ENCODE peak calls at places on chromosomes 13 and 19, in eight cellular contexts. Z is esophagus muscularis mucosa, P is testis, X is heart left ventricle, F is GM12892, S is prostate gland, J is A549, U is H1. N is an unnamed sample.

GRCh38 chr13:31067416-31068118 is 94.1 kb downstream of the HSPH1 start:
- DNase-seq in Z (no peak), P (no peak), X (no peak), F (no peak), S (no peak), J (peak), U (no peak), N (no peak)

GRCh38 chr13:99982741-99983400 is 1.3 kb downstream of the ZIC2 start:
- DNase-seq in Z (peak), P (no peak), X (no peak), F (no peak), S (no peak), J (no peak), U (peak), N (peak)

GRCh38 chr13:28684257-28684656 is 25.3 kb downstream of the POMP start:
- DNase-seq in Z (no peak), P (no peak), X (no peak), F (no peak), S (no peak), J (peak), U (peak), N (peak)

GRCh38 chr19:18167975-18168645 is 5.5 kb upstream of the IFI30 start:
- DNase-seq in Z (no peak), P (no peak), X (peak), F (peak), S (no peak), J (no peak), U (peak), N (no peak)

GRCh38 chr13:21318891-21319532 is 140.1 kb downstream of the ZDHHC20 start:
- DNase-seq in Z (no peak), P (no peak), X (no peak), F (no peak), S (no peak), J (no peak), U (no peak), N (no peak)

GRCh38 chr19:7705387-7706187 is 3.7 kb upstream of the FCER2 start:
- DNase-seq in Z (no peak), P (peak), X (peak), F (peak), S (peak), J (no peak), U (no peak), N (no peak)

GRCh38 chr13:113763961-113764792 is 5.2 kb downstream of the TMEM255B start:
- DNase-seq in Z (no peak), P (no peak), X (no peak), F (no peak), S (no peak), J (no peak), U (no peak), N (no peak)

GRCh38 chr13:71464673-71465072 is 402.3 kb downstream of the DACH1 start:
- DNase-seq in Z (no peak), P (no peak), X (no peak), F (no peak), S (no peak), J (no peak), U (no peak), N (no peak)

GRCh38 chr13:29483211-29483610 is 112.3 kb downstream of the SLC7A1 start:
- DNase-seq in Z (no peak), P (no peak), X (no peak), F (no peak), S (peak), J (no peak), U (no peak), N (no peak)

GRCh38 chr13:112873851-112874750 is 94.9 kb upstream of the MCF2L start:
- DNase-seq in Z (peak), P (peak), X (peak), F (peak), S (peak), J (peak), U (peak), N (peak)

GRCh38 chr19:37077929-37078716 is at the start of gene ZNF420:
- DNase-seq in Z (peak), P (peak), X (peak), F (peak), S (peak), J (peak), U (peak), N (peak)

GRCh38 chr19:15701757-15702589 is 25.9 kb upstream of the OR10H2 start:
- DNase-seq in Z (no peak), P (no peak), X (no peak), F (no peak), S (no peak), J (no peak), U (no peak), N (no peak)

GRCh38 chr19:16078311-16078758 is 2.0 kb downstream of the TPM4 start:
- DNase-seq in Z (peak), P (peak), X (no peak), F (no peak), S (no peak), J (peak), U (no peak), N (no peak)

GRCh38 chr19:10454267-10454666 is 33.9 kb downstream of the PDE4A start:
- DNase-seq in Z (no peak), P (peak), X (no peak), F (no peak), S (no peak), J (peak), U (peak), N (no peak)

GRCh38 chr19:40601061-40601973 is at the start of gene LTBP4:
- DNase-seq in Z (no peak), P (no peak), X (peak), F (no peak), S (no peak), J (no peak), U (no peak), N (peak)

GRCh38 chr19:56252699-56253422 is 19.7 kb upstream of the EDDM13 start:
- DNase-seq in Z (peak), P (peak), X (peak), F (peak), S (peak), J (peak), U (peak), N (peak)

GRCh38 chr13:23347601-23348000 is 85.9 kb downstream of the SACS start:
- DNase-seq in Z (no peak), P (no peak), X (no peak), F (no peak), S (no peak), J (no peak), U (no peak), N (no peak)

GRCh38 chr19:1069009-1069779 is 2.2 kb downstream of the ARHGAP45 start:
- DNase-seq in Z (peak), P (peak), X (peak), F (peak), S (no peak), J (no peak), U (no peak), N (no peak)

GRCh38 chr19:50000038-50000890 is 24.9 kb downstream of the VRK3 start:
- DNase-seq in Z (no peak), P (no peak), X (no peak), F (no peak), S (no peak), J (no peak), U (no peak), N (no peak)

GRCh38 chr19:19269952-19270694 is 3.0 kb downstream of the TM6SF2 start:
- DNase-seq in Z (no peak), P (no peak), X (no peak), F (peak), S (no peak), J (no peak), U (peak), N (no peak)

GRCh38 chr13:67106502-67107057 is 123.6 kb downstream of the PCDH9 start:
- DNase-seq in Z (no peak), P (no peak), X (peak), F (no peak), S (no peak), J (no peak), U (no peak), N (no peak)

GRCh38 chr19:15866646-15867045 is 31.2 kb downstream of the CYP4F2 start:
- DNase-seq in Z (no peak), P (no peak), X (no peak), F (no peak), S (no peak), J (no peak), U (no peak), N (no peak)

GRCh38 chr19:17797397-17798201 is 2.7 kb downstream of the B3GNT3 start:
- DNase-seq in Z (no peak), P (no peak), X (no peak), F (no peak), S (peak), J (peak), U (no peak), N (no peak)

GRCh38 chr19:47848871-47849473 is 10.1 kb upstream of the TPRX2 start:
- DNase-seq in Z (no peak), P (peak), X (no peak), F (no peak), S (no peak), J (peak), U (peak), N (peak)

GRCh38 chr19:1213391-1214286 is 8.1 kb downstream of the STK11 start:
- DNase-seq in Z (no peak), P (peak), X (peak), F (no peak), S (peak), J (no peak), U (no peak), N (peak)

GRCh38 chr19:31979949-31980670 is 365.3 kb upstream of the ZNF507 start:
- DNase-seq in Z (peak), P (peak), X (no peak), F (no peak), S (no peak), J (no peak), U (peak), N (no peak)

GRCh38 chr19:19050104-19050503 is 13.7 kb upstream of the SLC25A42 start:
- DNase-seq in Z (no peak), P (no peak), X (no peak), F (no peak), S (no peak), J (no peak), U (no peak), N (no peak)

GRCh38 chr19:42252365-42253244 is 2.3 kb downstream of the ERF start:
- DNase-seq in Z (no peak), P (peak), X (peak), F (no peak), S (no peak), J (peak), U (no peak), N (peak)

GRCh38 chr19:27876489-27876888 is 1336.5 kb downstream of the UQCRFS1 start:
- DNase-seq in Z (peak), P (no peak), X (no peak), F (no peak), S (no peak), J (no peak), U (no peak), N (no peak)

GRCh38 chr13:110559986-110560385 is 1.5 kb downstream of the RAB20 start:
- DNase-seq in Z (no peak), P (no peak), X (no peak), F (no peak), S (no peak), J (no peak), U (no peak), N (no peak)

GRCh38 chr13:110560606-110561334 is 752 bp downstream of the RAB20 start:
- DNase-seq in Z (no peak), P (peak), X (peak), F (no peak), S (no peak), J (no peak), U (no peak), N (peak)

GRCh38 chr13:110561335-110562033 is at the start of gene RAB20:
- DNase-seq in Z (peak), P (peak), X (peak), F (peak), S (peak), J (peak), U (peak), N (peak)

GRCh38 chr13:110557610-110558305 is 3.8 kb downstream of the RAB20 start:
- DNase-seq in Z (no peak), P (no peak), X (no peak), F (no peak), S (no peak), J (no peak), U (no peak), N (no peak)

DNA sequence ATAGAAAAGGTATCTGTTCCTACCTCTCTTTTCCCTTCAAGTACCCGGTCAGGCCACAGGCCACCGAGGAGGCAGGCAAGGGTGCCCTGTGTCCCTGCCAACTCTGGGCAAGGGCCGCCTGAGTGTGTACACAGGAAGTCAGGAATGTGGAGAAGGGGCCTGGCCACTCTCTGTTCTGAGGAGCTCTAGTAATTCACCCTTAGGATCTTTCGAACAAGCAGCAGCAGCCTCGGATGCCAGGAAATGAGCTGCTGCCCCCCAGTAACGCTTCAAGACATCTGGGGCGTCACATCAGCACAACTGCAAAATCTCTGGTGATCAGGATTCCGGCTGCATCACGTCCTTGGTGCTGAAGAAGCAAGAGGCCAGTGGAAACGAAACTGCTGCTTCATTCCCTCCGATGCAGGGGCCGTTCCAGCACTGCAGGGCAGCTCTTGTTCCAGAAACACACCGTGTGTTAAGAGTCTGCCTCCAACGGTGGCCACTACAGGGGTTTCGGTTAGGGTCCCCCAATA is 2.0 kb downstream of the RAB20 start:
- DNase-seq in Z (no peak), P (peak), X (peak), F (no peak), S (no peak), J (no peak), U (no peak), N (no peak)
- TF ChIP-seq POLR2A in Z (no peak), P (no peak), X (no peak), F (no peak), S (no peak), J (no peak), U (no peak), N (no peak)

DNA sequence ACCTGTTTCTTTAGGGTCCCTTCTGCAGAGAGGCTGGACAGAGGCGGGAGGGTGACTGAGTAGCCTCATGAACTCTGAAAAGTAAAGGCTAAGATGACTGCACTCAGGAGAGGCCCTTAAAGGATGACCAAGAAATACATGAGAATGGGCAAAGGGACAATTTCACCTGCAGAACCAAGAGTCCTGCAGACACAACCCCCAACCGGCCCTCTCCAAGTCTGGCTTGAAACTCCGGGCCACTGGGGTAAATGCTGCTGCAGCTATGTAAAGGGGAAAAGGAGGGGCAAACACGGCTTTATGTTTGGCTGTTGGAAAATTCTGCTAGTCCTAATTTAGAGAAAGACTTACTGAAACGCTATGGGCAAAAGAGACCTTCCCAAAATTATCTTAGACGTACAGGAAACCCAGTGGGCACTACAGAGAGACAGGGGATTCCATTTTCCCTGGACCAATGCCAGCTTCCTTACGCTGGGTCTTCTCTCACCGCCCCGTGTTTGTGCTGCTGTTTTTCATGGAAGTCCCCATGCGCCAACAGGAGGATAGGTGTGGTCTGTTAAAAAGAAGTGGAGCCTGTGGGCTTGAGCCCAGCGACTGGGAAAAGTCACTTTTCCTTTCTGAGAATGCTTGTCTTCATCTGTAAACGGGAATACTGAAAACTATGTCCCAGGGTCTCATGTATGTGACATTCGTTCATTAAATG is 10.6 kb downstream of the COL4A2 start:
- DNase-seq in Z (no peak), P (no peak), X (no peak), F (no peak), S (no peak), J (no peak), U (no peak), N (no peak)
- TF ChIP-seq POLR2A in Z (no peak), P (no peak), X (no peak), F (no peak), S (no peak), J (no peak), U (no peak), N (no peak)

DNA sequence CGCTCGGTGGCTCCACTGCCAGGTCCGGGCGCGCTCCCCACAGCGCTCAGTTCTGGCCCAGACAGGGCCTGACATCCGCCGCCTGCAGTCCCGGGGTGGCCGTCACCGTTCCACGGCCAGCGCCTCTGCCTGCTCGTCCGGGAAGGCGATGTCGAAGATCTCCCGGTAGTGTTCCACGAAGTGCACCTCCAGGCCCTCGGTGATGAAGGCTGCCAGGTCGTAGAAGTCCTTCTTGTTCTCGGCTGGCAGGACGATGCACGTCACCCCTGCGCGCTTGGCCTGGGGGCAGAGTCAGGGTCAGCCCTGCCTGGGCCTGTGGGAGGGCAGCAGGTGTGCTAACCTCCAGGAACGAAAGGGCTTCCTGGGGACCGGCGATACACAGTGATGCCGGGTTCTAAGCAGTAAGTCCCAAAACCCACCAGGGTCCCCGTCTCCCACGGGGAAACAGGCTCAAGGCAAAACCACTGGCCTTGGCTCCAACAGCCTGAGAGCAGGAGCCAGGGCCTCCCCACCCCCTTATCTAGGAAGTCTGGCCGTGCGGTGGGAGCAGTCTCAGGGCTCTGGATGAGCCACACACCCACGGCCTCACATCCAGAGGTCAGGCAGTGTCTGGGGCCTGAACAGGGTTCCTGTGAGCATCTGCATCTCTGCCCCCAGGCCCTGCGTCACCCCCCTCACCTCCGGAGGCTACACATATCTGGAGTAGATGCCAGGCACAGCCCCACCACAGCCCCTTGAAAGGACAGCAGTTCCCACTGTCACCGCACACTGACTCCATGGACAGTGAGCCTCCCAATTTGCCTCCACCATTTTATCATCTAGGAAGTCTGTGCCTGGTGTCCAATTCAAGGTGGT is 2.1 kb downstream of the RPL36 start:
- DNase-seq in Z (no peak), P (no peak), X (no peak), F (no peak), S (no peak), J (no peak), U (no peak), N (peak)
- TF ChIP-seq POLR2A in Z (no peak), P (no peak), X (no peak), F (peak), S (no peak), J (no peak), U (peak), N (no peak)

GRCh38 chr19:44113138-44113783 is at the start of gene ZNF225:
- DNase-seq in Z (peak), P (peak), X (peak), F (peak), S (peak), J (peak), U (peak), N (peak)
- TF ChIP-seq POLR2A in Z (no peak), P (no peak), X (no peak), F (peak), S (no peak), J (peak), U (peak), N (peak)

GRCh38 chr19:2248136-2249009 is 750 bp upstream of the AMH start:
- DNase-seq in Z (no peak), P (no peak), X (no peak), F (no peak), S (no peak), J (no peak), U (no peak), N (no peak)

GRCh38 chr19:2249010-2249866 is at the start of gene AMH:
- DNase-seq in Z (no peak), P (peak), X (no peak), F (no peak), S (no peak), J (no peak), U (peak), N (no peak)

GRCh38 chr19:2250765-2251576 is 1.8 kb downstream of the AMH start:
- DNase-seq in Z (no peak), P (no peak), X (no peak), F (no peak), S (no peak), J (no peak), U (peak), N (no peak)

GRCh38 chr19:2251577-2252480 is 2.7 kb downstream of the AMH start:
- DNase-seq in Z (no peak), P (no peak), X (no peak), F (no peak), S (no peak), J (no peak), U (peak), N (peak)

GRCh38 chr19:2249880-2250764 is 999 bp downstream of the AMH start:
- DNase-seq in Z (no peak), P (no peak), X (no peak), F (no peak), S (no peak), J (no peak), U (peak), N (no peak)
- TF ChIP-seq POLR2A in Z (no peak), P (no peak), X (no peak), F (no peak), S (no peak), J (no peak), U (no peak), N (no peak)

GRCh38 chr19:39411006-39411831 is 1.2 kb upstream of the PLEKHG2 start:
- DNase-seq in Z (no peak), P (no peak), X (peak), F (no peak), S (peak), J (peak), U (peak), N (no peak)
- TF ChIP-seq POLR2A in Z (peak), P (no peak), X (no peak), F (peak), S (no peak), J (peak), U (peak), N (no peak)